ENCODE peak calls at places on chromosomes 5 and 9, in six cellular contexts. T, B, N, Z, H and K are unnamed samples. For H3K27me3, the result is how much of the 10 kb centered on the place peaks cover.

GRCh38 chr5:372556-372910 is 51.0 kb downstream of the AHRR start:
- DNase-seq in H (no peak), N (no peak), T (no peak), Z (no peak), B (peak), K (peak)

GRCh38 chr5:141402553-141403328 is at the start of gene PCDHGA9:
- DNase-seq in N (peak), H (no peak), Z (no peak), B (no peak), T (peak), K (no peak)

GRCh38 chr5:177309351-177310191 is 2.1 kb downstream of the MXD3 start:
- DNase-seq in H (peak), B (peak), Z (peak), N (peak), T (peak), K (peak)

GRCh38 chr5:128644863-128645262 is 106.8 kb upstream of the FBN2 start:
- DNase-seq in N (no peak), Z (no peak), B (no peak), T (no peak), H (peak), K (no peak)

GRCh38 chr9:94859891-94860290 is 133.4 kb downstream of the AOPEP start:
- DNase-seq in B (no peak), N (no peak), T (no peak), Z (no peak), H (no peak), K (no peak)

GRCh38 chr5:125194901-125195300 is 448.5 kb upstream of the ZNF608 start:
- DNase-seq in T (peak), N (no peak), H (no peak), B (no peak), Z (no peak), K (no peak)

GRCh38 chr9:121945281-121945680 is 147.8 kb downstream of the TTLL11 start:
- DNase-seq in Z (no peak), N (no peak), H (no peak), B (no peak), T (no peak), K (no peak)

GRCh38 chr9:14627513-14627912 is 65.7 kb downstream of the ZDHHC21 start:
- DNase-seq in H (no peak), T (no peak), B (no peak), N (no peak), Z (no peak), K (no peak)

GRCh38 chr9:93813687-93814560 is 141.2 kb downstream of the BARX1 start:
- DNase-seq in H (no peak), T (peak), B (peak), Z (no peak), N (no peak), K (no peak)

GRCh38 chr9:34628656-34629491 is at the start of gene ARID3C:
- DNase-seq in N (no peak), Z (no peak), T (peak), B (peak), H (no peak), K (no peak)

GRCh38 chr9:77915744-77916143 is 115.9 kb downstream of the GNAQ start:
- DNase-seq in T (no peak), B (no peak), N (no peak), Z (no peak), H (no peak), K (no peak)

DNA sequence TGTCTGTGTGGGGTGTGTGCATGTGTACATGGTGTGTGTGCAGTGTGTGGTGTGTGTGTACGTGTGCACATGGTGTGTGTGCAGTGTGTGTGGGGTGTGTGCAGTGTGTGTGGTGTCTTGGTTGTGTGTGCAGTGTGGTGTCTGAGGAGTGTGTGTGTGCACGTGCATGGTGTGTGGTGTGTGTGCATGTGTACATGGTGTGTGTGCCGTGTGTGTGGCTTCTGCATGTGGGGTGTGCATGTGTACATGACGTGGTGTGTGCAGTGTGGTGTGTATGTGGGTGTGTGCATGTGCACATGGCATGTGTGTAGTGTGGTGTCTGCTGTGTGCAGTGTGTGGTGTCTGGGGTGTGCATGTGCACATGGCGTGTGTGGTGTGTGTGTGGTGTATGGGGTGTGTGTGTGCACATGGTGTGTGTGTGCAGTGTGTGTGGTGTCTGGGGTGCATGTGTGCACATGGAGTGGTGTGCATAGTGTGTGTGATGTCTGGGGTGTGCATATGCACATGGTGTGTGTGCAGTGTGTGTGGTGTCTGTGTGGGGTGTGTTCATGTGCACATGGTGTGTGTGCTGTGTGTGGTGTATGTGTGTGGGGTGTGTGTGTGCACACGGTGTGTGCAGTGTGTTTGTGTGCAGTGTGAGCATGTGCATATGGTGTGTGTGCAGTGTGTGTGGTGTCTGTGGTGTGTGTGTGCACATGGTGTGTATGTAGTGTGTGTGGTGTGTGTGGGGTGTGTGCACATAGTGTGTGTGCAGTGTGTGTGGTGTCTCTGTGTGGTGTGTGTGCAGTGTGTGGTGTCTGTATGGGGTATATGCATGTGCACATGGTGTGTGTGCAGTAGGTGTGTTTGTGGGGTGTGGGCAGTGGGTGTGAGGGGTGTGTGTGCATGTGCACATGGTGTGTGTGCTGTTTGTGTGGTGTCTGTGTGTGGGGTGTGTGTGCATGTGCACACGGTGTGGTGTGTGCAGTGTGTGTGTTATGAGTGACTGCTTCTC is 40.6 kb upstream of the ZNG1F start:
- DNase-seq in T (peak), B (no peak), Z (no peak), H (peak), N (no peak), K (no peak)
- TF ChIP-seq POLR2AphosphoS5 in T (no peak), B (no peak), Z (no peak), H (no peak), N (no peak), K (no peak)

DNA sequence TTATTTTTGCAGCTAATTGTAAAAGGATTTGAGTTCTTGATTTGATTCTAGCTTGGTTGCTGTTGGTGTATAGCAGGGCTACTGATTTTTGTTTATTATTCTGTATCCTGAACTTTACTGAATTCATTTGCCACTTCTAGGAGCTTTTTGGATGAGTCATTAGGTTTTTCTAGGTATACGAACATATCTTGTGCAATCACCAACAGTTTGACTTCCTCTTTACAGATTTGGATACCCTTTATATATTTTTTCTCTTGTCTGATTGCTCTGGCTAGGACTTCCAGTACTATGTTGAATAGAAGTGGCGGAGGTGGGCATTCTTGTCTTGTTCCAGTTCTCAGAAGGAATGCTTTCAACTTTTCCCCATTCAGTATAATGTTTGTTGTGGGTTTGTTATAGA is 210.8 kb downstream of the FGF10 start:
- DNase-seq in B (no peak), Z (no peak), T (no peak), N (no peak), H (no peak), K (no peak)
- H3K27me3 ChIP-seq in B (under half), Z (under half), T (under half), N (under half), H (under half), K (under half)

DNA sequence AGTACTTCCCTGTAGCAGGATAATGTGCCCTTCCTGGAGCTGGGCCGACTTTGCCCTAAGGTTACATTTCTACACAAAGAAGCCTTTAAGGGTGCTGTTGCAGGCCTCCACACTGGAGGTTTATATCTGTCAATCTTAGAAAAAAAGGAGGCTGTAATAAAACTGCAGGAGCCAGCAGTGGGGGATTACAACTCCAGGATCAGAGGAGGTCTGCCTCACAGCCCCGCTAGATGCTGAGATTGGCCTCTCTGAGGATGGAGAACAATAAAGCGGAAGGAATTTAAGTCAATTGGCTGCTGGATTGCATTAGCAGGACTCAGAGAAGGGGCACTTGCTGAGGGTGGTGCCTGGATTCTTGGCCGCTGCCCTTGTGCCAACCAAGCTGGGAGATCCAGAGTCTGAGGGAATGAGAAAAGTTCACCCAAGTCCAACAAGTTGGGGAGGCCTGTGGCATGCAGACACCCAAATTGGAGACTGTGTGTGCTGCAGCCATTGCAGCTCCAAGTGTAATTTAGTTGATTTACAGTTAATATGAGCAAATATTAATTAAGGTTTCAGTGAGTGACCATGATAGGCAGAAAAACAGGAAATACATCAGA is 99.0 kb upstream of the SSBP2 start:
- DNase-seq in Z (no peak), B (peak), T (no peak), H (no peak), N (no peak), K (no peak)
- H3K27ac ChIP-seq in Z (peak), B (peak), T (peak), H (no peak), N (no peak), K (peak)

GRCh38 chr9:131365546-131365945 is 28.3 kb upstream of the PRRC2B start:
- DNase-seq in H (no peak), N (no peak), B (no peak), T (no peak), Z (no peak), K (no peak)

GRCh38 chr9:131366745-131367401 is 27.0 kb upstream of the PRRC2B start:
- DNase-seq in T (peak), N (no peak), B (peak), H (peak), Z (no peak), K (no peak)

GRCh38 chr9:131367445-131367844 is 26.4 kb upstream of the PRRC2B start:
- DNase-seq in T (no peak), N (no peak), H (no peak), Z (no peak), B (no peak), K (no peak)

GRCh38 chr9:131370638-131371037 is 23.2 kb upstream of the PRRC2B start:
- DNase-seq in T (no peak), N (no peak), B (no peak), Z (no peak), H (no peak), K (no peak)
- TF ChIP-seq POLR2AphosphoS5 in T (no peak), N (no peak), B (no peak), Z (no peak), H (no peak), K (no peak)

GRCh38 chr9:124929464-124929863 is 11.4 kb downstream of the GOLGA1 start:
- DNase-seq in N (no peak), B (no peak), H (no peak), T (no peak), Z (no peak), K (no peak)
- H3K27me3 ChIP-seq in N (under half), B (under half), H (under half), T (under half), Z (under half), K (under half)

DNA sequence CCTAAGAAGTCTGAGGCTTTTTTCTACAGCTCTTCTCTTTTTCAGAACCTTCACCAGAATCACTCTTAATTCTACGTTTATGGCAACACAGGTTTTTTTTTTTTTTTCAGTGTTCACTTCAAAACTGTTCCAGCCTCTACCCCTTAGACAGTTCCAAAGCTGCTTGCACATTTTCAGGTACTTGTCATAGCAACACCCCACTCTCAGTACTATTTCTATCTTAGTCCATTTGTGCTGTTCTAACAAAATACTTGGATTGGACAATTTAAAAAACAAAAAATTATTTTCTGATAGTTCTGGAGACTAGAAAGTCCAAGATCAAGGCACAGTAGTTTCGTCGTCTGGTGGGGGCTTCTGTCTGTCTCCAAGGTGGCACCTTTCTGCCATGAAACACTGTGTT is 340.9 kb upstream of the RPS23 start:
- DNase-seq in B (no peak), Z (no peak), H (no peak), N (no peak), T (no peak), K (no peak)
- H3K27ac ChIP-seq in B (no peak), Z (no peak), H (no peak), N (no peak), T (no peak), K (no peak)

GRCh38 chr5:173742432-173742816 is 126.0 kb upstream of the BOD1 start:
- DNase-seq in T (no peak), B (no peak), N (no peak), H (no peak), Z (no peak), K (no peak)
- TF ChIP-seq POLR2AphosphoS5 in T (no peak), B (no peak), N (no peak), H (no peak), Z (no peak), K (no peak)

GRCh38 chr9:135588886-135589595 is 27.5 kb downstream of the PAEP start:
- DNase-seq in Z (no peak), H (no peak), N (no peak), B (no peak), T (no peak), K (no peak)
- H3K27me3 ChIP-seq in Z (under half), H (under half), N (under half), B (under half), T (under half), K (under half)

DNA sequence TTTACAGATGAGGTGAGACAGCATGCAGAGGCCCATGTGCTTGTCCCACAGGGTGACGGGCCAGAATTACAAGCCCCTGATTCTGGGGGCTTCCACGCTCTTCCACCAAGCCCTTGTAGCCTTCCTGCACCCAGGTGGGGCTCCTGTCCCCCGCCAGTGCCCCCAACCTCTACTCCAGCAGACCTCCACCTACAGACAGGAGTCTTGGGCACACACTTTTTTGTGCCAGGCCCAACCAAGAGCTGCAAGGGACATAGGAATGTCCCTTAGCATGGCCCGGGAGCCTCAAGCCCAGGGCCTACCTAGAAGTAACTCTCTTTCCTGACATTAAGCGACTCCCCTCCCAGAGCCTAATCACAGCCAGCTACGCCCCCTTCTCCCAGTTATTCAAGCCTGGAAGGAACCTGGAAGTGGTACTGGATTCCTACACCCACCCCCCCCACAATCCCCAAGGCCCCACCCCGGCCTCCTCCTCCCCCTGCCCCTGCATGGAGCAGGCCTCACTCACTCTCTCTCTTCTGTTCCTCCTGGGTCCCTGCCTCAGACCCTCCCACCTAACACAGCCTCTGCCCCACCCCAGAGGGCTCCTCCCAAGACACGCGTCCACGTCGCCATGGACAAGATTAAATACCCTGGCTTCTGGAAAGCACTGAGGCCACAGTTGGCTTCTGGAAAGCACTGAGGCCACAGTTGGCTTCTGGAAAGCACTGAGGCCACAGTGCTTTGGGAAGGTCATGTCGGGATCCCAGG is 30.5 kb downstream of the ADAMTS2 start:
- DNase-seq in B (no peak), T (no peak), N (no peak), Z (no peak), H (no peak), K (no peak)
- H3K27ac ChIP-seq in B (peak), T (no peak), N (no peak), Z (no peak), H (no peak), K (peak)